ENCODE peak calls at places on chromosomes 6 and 20, in six cellular contexts. Z is cardiac muscle cell, G is BE2C, P is fibroblast of lung, O is tibial nerve, H is GM12865. Q is an unnamed sample.

GRCh38 chr20:8627386-8628030 is 441.4 kb upstream of the PLCB4 start:
- DNase-seq in H (no peak), Z (no peak), O (no peak), G (no peak), P (peak; percentile 4), Q (peak; percentile 29)

GRCh38 chr20:10611357-10611756 is 62.4 kb downstream of the JAG1 start:
- DNase-seq in P (peak; percentile 50), O (no peak), G (peak; percentile 60), H (peak; percentile 62), Z (peak; percentile 54), Q (peak; percentile 72)

GRCh38 chr6:41428402-41428994 is 93.1 kb downstream of the NCR2 start:
- DNase-seq in G (no peak), P (no peak), O (peak; percentile 28), Z (no peak), H (no peak), Q (no peak)

GRCh38 chr6:47426524-47427302 is 50.9 kb upstream of the CD2AP start:
- DNase-seq in Z (no peak), P (no peak), H (no peak), G (no peak), O (no peak), Q (no peak)

GRCh38 chr6:168364793-168365421 is 45.3 kb upstream of the DACT2 start:
- DNase-seq in Z (no peak), H (no peak), P (no peak), O (no peak), G (no peak), Q (no peak)

GRCh38 chr6:24332306-24332705 is 25.6 kb downstream of the DCDC2 start:
- DNase-seq in H (no peak), O (no peak), G (no peak), Z (no peak), P (no peak), Q (peak; percentile 74)

GRCh38 chr20:8853805-8854338 is 215.0 kb upstream of the PLCB4 start:
- DNase-seq in G (peak; percentile 42), Z (peak; percentile 77), O (no peak), P (peak; percentile 87), H (peak; percentile 61), Q (peak; percentile 89)

GRCh38 chr6:70234561-70235236 is 68.2 kb downstream of the COL9A1 start:
- DNase-seq in H (no peak), G (no peak), P (no peak), Z (no peak), O (no peak), Q (no peak)

GRCh38 chr6:54299542-54300269 is 8.5 kb upstream of the TINAG start:
- DNase-seq in O (no peak), Z (no peak), P (no peak), G (no peak), H (no peak), Q (no peak)

GRCh38 chr6:25882066-25882496 is 8.0 kb upstream of the SLC17A3 start:
- DNase-seq in H (no peak), P (no peak), G (peak; percentile 4), Z (peak; percentile 30), O (no peak), Q (no peak)

GRCh38 chr20:4820833-4821518 is 99.3 kb downstream of the PRND start:
- DNase-seq in H (no peak), G (no peak), Z (no peak), P (peak; percentile 48), O (peak; percentile 35), Q (peak; percentile 83)

GRCh38 chr6:43858161-43859153 is 88.4 kb downstream of the VEGFA start:
- DNase-seq in H (no peak), Z (no peak), O (no peak), G (no peak), P (no peak), Q (no peak)

DNA sequence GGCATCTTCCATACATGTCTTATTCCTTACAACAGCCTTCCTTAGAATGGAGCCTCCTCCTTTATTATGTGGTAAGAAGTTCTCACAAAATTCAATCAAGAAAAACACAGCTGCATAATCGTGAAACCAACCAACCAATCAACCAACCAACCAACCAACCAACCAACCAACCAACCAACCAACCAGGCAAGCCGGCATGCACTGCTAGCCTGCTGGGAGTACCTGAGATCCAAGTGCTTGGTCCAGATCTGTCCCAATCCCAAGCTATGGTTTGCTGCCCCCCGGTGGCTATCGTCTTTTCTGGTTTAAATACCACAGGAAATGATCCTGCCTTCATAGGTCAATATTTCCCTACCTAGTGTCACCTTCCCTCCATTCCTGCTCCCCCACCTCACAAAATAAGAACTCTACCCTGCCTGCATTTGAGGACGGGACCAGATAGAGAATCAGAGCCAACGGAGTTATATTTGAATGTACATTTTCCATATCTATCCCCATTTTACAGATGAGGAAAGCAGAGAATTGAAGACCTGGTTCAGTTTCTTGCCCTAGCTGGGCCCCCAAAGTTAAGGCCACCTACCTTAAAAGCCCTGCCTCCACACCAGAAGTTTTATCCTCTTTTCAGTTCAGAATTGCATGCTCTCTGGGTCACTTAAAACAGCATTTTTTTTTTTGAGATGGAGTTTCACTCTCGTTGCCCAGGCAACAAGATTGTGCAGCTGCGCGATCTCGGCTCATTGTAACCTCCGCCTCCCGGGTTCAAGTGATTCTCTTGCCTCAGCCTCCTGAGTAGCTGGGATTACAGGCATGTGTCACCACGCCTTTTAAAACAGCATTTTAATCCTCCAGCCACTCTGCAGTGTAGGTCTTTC is 27.1 kb downstream of the RAB44 start:
- DNase-seq in H (peak; percentile 70), P (peak; percentile 72), O (peak; percentile 63), Z (peak; percentile 79), G (peak; percentile 79), Q (peak; percentile 80)
- TF ChIP-seq CTCF in H (peak; percentile 45), P (peak; percentile 59), O (peak; percentile 32), Z (peak; percentile 69), G (peak; percentile 74), Q (peak; percentile 64)

DNA sequence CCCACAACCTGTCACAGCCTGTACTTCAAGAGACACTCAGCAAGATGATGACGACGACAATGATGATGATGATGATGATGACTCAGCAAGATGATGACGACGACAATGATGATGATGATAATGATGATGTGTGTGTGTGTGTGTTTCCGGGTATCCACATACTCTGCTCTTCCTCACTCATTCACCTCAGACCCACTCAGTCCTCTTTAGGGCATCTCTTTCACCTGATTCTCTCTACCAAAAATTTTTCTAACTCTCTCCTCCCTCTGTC is 1.2 kb upstream of the EIF6 start:
- DNase-seq in H (no peak), Z (no peak), P (no peak), O (no peak), G (no peak), Q (no peak)
- H3K4me3 ChIP-seq in H (no peak overlapping the region), Z (no peak overlapping the region), P (no peak overlapping the region), O (no peak overlapping the region), G (no peak overlapping the region), Q (no peak overlapping the region)

DNA sequence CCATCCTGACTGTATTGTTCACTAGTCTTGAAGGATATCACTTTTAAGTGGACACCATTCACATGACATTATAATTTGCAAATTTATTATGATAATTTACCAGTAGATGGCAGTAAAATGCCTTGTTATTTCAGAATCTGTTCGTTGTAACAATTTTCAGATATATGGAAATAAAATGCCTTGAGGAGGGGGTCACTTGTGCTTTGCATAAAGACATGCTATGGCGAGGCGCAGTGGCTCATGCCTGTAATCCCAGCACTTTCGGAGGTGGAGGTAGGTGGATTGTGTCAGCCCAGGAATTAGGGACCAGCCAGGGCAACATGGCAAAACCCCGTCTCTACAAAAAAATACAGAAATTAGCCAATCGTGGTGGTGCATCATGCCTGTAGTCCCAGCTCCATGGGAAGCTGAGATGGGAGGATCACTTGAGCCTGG is 9.0 kb upstream of the NCOA6 start:
- DNase-seq in P (peak; percentile 60), G (no peak), H (peak; percentile 37), Z (peak; percentile 33), O (no peak), Q (peak; percentile 59)
- TF ChIP-seq CTCF in P (no peak), G (peak; percentile 32), H (peak; percentile 13), Z (peak; percentile 15), O (no peak), Q (peak; percentile 13)

DNA sequence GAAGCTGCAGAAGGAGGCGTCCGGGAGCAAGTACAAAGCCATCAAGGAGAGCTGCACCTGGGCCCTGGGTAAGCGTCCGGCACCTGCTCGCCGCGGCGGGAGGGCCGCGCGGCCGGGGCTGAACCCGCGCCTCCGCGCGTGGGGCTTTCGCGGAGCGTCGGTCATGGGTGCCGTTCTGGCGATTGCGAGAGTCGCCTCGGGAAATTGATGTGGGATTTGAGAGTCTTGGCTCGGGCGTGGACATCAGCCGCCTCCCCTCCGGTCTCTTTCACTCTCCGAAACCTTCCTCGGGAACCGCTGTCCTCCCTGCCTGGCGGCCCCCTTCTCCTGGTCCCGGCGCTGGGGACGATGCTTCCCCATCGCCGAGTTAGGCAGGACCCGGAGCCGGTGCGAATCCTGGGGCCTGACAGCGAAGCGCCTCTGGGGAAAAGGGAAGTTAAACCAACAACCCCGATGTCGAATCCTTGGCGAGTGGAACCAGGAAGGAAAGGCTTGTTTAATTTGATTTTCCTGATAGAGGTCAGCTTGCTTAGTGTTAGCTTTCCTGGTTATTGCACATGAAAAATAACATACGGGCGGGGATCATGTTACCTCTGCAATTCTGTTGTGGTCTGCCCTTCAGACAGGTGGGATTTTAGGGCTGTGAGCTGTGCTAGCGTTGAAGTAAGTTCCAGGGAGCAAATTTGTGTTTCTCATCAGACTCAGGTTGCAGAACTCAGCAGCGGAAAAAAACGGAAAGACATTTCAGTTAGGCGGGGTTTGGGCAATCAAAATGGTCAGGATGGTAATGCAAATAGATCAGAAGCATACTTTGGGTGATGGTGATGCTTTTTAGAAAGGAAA is 586 bp downstream of the ARFGEF3 start:
- DNase-seq in Z (peak; percentile 21), G (no peak), H (no peak), O (peak; percentile 14), P (peak; percentile 1), Q (no peak)
- H3K4me3 ChIP-seq in Z (peak overlapping the region; percentile 62), G (peak overlapping the region; percentile 34), H (peak overlapping the region; percentile 49), O (peak overlapping the region; percentile 38), P (peak overlapping the region; percentile 25), Q (peak overlapping the region; percentile 35)

GRCh38 chr6:5670381-5670780 is 336.3 kb downstream of the NRN1 start:
- DNase-seq in O (no peak), Z (no peak), G (no peak), H (no peak), P (no peak), Q (no peak)
- TF ChIP-seq CTCF in O (no peak), Z (no peak), G (no peak), H (no peak), P (no peak), Q (no peak)

GRCh38 chr20:21106171-21106694 is at the start of gene LINC00237:
- DNase-seq in P (no peak), Z (no peak), O (no peak), G (peak; percentile 39), H (no peak), Q (no peak)
- H3K4me3 ChIP-seq in P (no peak within 1 kb of the TSS), Z (peak within 1 kb of the TSS; percentile 10), O (no peak within 1 kb of the TSS), G (peak within 1 kb of the TSS; percentile 80), H (no peak within 1 kb of the TSS), Q (no peak within 1 kb of the TSS)

GRCh38 chr6:4790158-4790899 is 14.1 kb downstream of the CDYL start:
- DNase-seq in G (no peak), O (no peak), P (no peak), Z (no peak), H (no peak), Q (no peak)
- TF ChIP-seq CTCF in G (no peak), O (no peak), P (no peak), Z (no peak), H (peak; percentile 25), Q (no peak)

Q was measured in cardiac fibroblast.